ENCODE peak calls at places on chromosome 21, in five cellular contexts. E is AG09319, A is pulmonary artery endothelial cell, T is NCI-H2081 treated with DMSO at 0.1 percent for 48 hours, X is PC-9. P is an unnamed sample.

GRCh38 chr21:45620201-45620600 is 23.3 kb upstream of the PCBP3 start:
- DNase-seq in E (no peak), A (no peak), T (no peak), X (no peak), P (no peak)

GRCh38 chr21:17512245-17513213 is at the start of gene CXADR:
- DNase-seq in E (no peak), A (no peak), T (peak), X (peak), P (peak)

GRCh38 chr21:42061195-42061865 is 9.8 kb upstream of the UMODL1 start:
- DNase-seq in E (no peak), A (no peak), T (no peak), X (no peak), P (no peak)

GRCh38 chr21:46196733-46197132 is 12.5 kb upstream of the SPATC1L start:
- DNase-seq in E (no peak), A (no peak), T (no peak), X (no peak), P (no peak)

GRCh38 chr21:40299441-40299840 is 432.2 kb downstream of the PCP4 start:
- DNase-seq in E (no peak), A (no peak), T (no peak), X (no peak), P (no peak)

GRCh38 chr21:43814215-43815106 is 25.1 kb downstream of the RRP1 start:
- DNase-seq in E (no peak), A (no peak), T (no peak), X (no peak), P (peak)

GRCh38 chr21:46084041-46084561 is 13.8 kb upstream of the COL6A2 start:
- DNase-seq in E (no peak), A (no peak), T (no peak), X (no peak), P (no peak)

GRCh38 chr21:18285379-18285778 is 40.7 kb downstream of the CHODL start:
- DNase-seq in E (no peak), A (no peak), T (no peak), X (no peak), P (no peak)

GRCh38 chr21:41857771-41858300 is 21.3 kb downstream of the PRDM15 start:
- DNase-seq in E (no peak), A (no peak), T (no peak), X (no peak), P (no peak)

GRCh38 chr21:43972850-43973633 is 39.1 kb upstream of the TRAPPC10 start:
- DNase-seq in E (no peak), A (no peak), T (no peak), X (no peak), P (no peak)

GRCh38 chr21:44549525-44550211 is 1.6 kb downstream of the KRTAP10-2 start:
- DNase-seq in E (no peak), A (no peak), T (no peak), X (no peak), P (no peak)

P was measured in trophoblast cell.